ENCODE peak calls at places on chromosomes 12 and 14, in nine cellular contexts. S, H, P, V, L, X, F, R and G are unnamed samples.

GRCh38 chr12:122208073-122208820 is 4.7 kb downstream of the B3GNT4 start:
- DNase-seq in S (no peak), H (no peak), P (no peak), V (no peak), L (no peak), X (peak), F (peak), R (no peak), G (no peak)

GRCh38 chr12:6852651-6853354 is 853 bp downstream of the USP5 start:
- DNase-seq in S (peak), H (no peak), P (peak), V (peak), L (peak), X (no peak), F (no peak), R (no peak), G (peak)

GRCh38 chr12:57037264-57037663 is 12.7 kb downstream of the MYO1A start:
- DNase-seq in S (no peak), H (no peak), P (no peak), V (no peak), L (no peak), X (no peak), F (no peak), R (no peak), G (peak)

GRCh38 chr14:23185046-23185445 is 1.6 kb upstream of the SLC7A8 start:
- DNase-seq in S (no peak), H (no peak), P (no peak), V (no peak), L (peak), X (no peak), F (no peak), R (no peak), G (no peak)

GRCh38 chr14:21997300-21997699 is 323.7 kb upstream of the OR4E1 start:
- DNase-seq in S (no peak), H (no peak), P (no peak), V (no peak), L (peak), X (no peak), F (no peak), R (no peak), G (no peak)

GRCh38 chr12:56307221-56307965 is 7.3 kb upstream of the CS start:
- DNase-seq in S (no peak), H (no peak), P (no peak), V (no peak), L (no peak), X (no peak), F (no peak), R (no peak), G (no peak)

GRCh38 chr12:22684526-22685118 is 59.7 kb downstream of the ETNK1 start:
- DNase-seq in S (no peak), H (no peak), P (no peak), V (no peak), L (peak), X (no peak), F (no peak), R (no peak), G (no peak)

GRCh38 chr14:59398841-59399240 is 66.3 kb downstream of the GPR135 start:
- DNase-seq in S (no peak), H (no peak), P (no peak), V (no peak), L (no peak), X (no peak), F (no peak), R (no peak), G (no peak)

GRCh38 chr12:58095002-58095401 is 153.6 kb downstream of the ATP23 start:
- DNase-seq in S (no peak), H (no peak), P (no peak), V (no peak), L (no peak), X (no peak), F (no peak), R (no peak), G (no peak)

GRCh38 chr12:126036348-126036747 is 971.1 kb downstream of the AACS start:
- DNase-seq in S (no peak), H (no peak), P (no peak), V (no peak), L (no peak), X (no peak), F (no peak), R (no peak), G (no peak)

GRCh38 chr14:99143793-99144192 is 128.2 kb downstream of the BCL11B start:
- DNase-seq in S (no peak), H (no peak), P (no peak), V (no peak), L (no peak), X (no peak), F (peak), R (no peak), G (peak)

GRCh38 chr14:102795060-102795925 is 18.0 kb downstream of the TRAF3 start:
- DNase-seq in S (peak), H (peak), P (no peak), V (peak), L (peak), X (peak), F (peak), R (peak), G (peak)

GRCh38 chr12:123064885-123065619 is 84.6 kb downstream of the ARL6IP4 start:
- DNase-seq in S (no peak), H (no peak), P (peak), V (no peak), L (no peak), X (peak), F (no peak), R (no peak), G (no peak)

GRCh38 chr12:82781288-82782078 is 94.8 kb downstream of the TMTC2 start:
- DNase-seq in S (no peak), H (no peak), P (no peak), V (no peak), L (no peak), X (no peak), F (no peak), R (no peak), G (no peak)

GRCh38 chr12:106841471-106842302 is 67.2 kb downstream of the RIC8B start:
- DNase-seq in S (peak), H (peak), P (no peak), V (peak), L (peak), X (no peak), F (no peak), R (peak), G (no peak)

GRCh38 chr14:49755378-49755777 is 12.6 kb upstream of the KLHDC2 start:
- DNase-seq in S (no peak), H (no peak), P (no peak), V (no peak), L (no peak), X (no peak), F (no peak), R (no peak), G (no peak)

GRCh38 chr12:113030875-113031525 is 25.5 kb upstream of the DTX1 start:
- DNase-seq in S (peak), H (peak), P (no peak), V (peak), L (peak), X (no peak), F (no peak), R (peak), G (no peak)

GRCh38 chr12:98744692-98745091 is 99.6 kb downstream of the APAF1 start:
- DNase-seq in S (no peak), H (no peak), P (no peak), V (peak), L (no peak), X (no peak), F (no peak), R (no peak), G (no peak)

GRCh38 chr12:1542599-1542998 is 51.8 kb downstream of the FBXL14 start:
- DNase-seq in S (no peak), H (no peak), P (no peak), V (no peak), L (no peak), X (no peak), F (no peak), R (no peak), G (no peak)

GRCh38 chr14:47966411-47966810 is 291.0 kb upstream of the MDGA2 start:
- DNase-seq in S (no peak), H (no peak), P (no peak), V (no peak), L (no peak), X (no peak), F (no peak), R (no peak), G (no peak)

GRCh38 chr12:66679441-66680069 is 679 bp upstream of the GRIP1 start:
- DNase-seq in S (no peak), H (no peak), P (no peak), V (no peak), L (no peak), X (no peak), F (no peak), R (no peak), G (no peak)

GRCh38 chr12:29889737-29890136 is 106.0 kb upstream of the TMTC1 start:
- DNase-seq in S (no peak), H (peak), P (no peak), V (peak), L (peak), X (no peak), F (no peak), R (no peak), G (peak)

GRCh38 chr12:1099158-1099557 is 108.1 kb downstream of the ERC1 start:
- DNase-seq in S (no peak), H (no peak), P (no peak), V (no peak), L (no peak), X (no peak), F (no peak), R (no peak), G (no peak)

GRCh38 chr12:50013361-50014147 is 11.7 kb downstream of the RACGAP1 start:
- DNase-seq in S (no peak), H (no peak), P (no peak), V (no peak), L (no peak), X (no peak), F (no peak), R (no peak), G (no peak)

GRCh38 chr12:49609875-49610154 is 4.4 kb upstream of the FAM186B start:
- DNase-seq in S (no peak), H (no peak), P (no peak), V (no peak), L (peak), X (no peak), F (no peak), R (no peak), G (no peak)

GRCh38 chr12:41983394-41983793 is 161.3 kb downstream of the GXYLT1 start:
- DNase-seq in S (no peak), H (no peak), P (no peak), V (no peak), L (no peak), X (no peak), F (no peak), R (no peak), G (no peak)

GRCh38 chr12:21551811-21552469 is 25.8 kb downstream of the SPX start:
- DNase-seq in S (no peak), H (no peak), P (no peak), V (no peak), L (no peak), X (no peak), F (no peak), R (no peak), G (no peak)

GRCh38 chr12:39807043-39807442 is 187.4 kb upstream of the ABCD2 start:
- DNase-seq in S (peak), H (no peak), P (no peak), V (no peak), L (no peak), X (no peak), F (no peak), R (no peak), G (no peak)

GRCh38 chr12:28175098-28175589 is 15.1 kb upstream of the CCDC91 start:
- DNase-seq in S (no peak), H (no peak), P (no peak), V (no peak), L (no peak), X (no peak), F (no peak), R (no peak), G (no peak)

GRCh38 chr12:28966049-28966778 is 182.9 kb upstream of the FAR2 start:
- DNase-seq in S (no peak), H (peak), P (no peak), V (peak), L (peak), X (no peak), F (no peak), R (peak), G (peak)

GRCh38 chr12:50828121-50828520 is 14.6 kb upstream of the TMPRSS12 start:
- DNase-seq in S (no peak), H (no peak), P (no peak), V (no peak), L (no peak), X (no peak), F (no peak), R (no peak), G (no peak)

GRCh38 chr12:103841690-103842584 is 903 bp upstream of the NT5DC3 start:
- DNase-seq in S (peak), H (no peak), P (peak), V (peak), L (peak), X (peak), F (peak), R (peak), G (peak)
- TF ChIP-seq POLR2A in S (peak), H (no peak), P (no peak), V (no peak), L (no peak), X (no peak), F (no peak), R (no peak), G (no peak)

DNA sequence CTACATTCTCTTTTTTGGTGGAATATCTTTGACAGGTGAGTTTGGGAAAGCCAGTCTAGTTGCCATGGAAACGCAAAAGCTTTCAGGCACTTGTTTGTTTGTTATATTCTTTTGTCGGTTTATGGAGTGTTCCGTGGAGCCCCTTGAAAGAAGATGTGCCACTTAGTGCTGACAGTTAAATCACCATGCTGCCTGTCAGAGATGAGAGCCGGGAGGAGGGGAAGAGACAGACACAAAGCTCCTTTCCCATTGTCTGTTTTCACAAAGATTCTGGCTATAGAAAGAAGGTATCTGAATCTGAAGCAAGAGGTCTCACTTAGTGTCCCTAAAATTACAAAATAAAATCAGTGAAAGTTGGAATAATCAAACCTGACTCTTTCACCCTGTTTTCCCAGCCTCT is 170.8 kb downstream of the SNAPC1 start:
- DNase-seq in S (no peak), H (no peak), P (no peak), V (no peak), L (no peak), X (no peak), F (no peak), R (no peak), G (no peak)
- TF ChIP-seq POLR2A in S (no peak), H (no peak), P (no peak), V (no peak), L (no peak), X (no peak), F (no peak), R (no peak), G (no peak)

GRCh38 chr14:35287481-35288013 is 4.6 kb upstream of the PSMA6 start:
- DNase-seq in S (no peak), H (no peak), P (no peak), V (no peak), L (no peak), X (no peak), F (no peak), R (peak), G (no peak)

GRCh38 chr14:35285991-35286564 is 6.1 kb upstream of the PSMA6 start:
- DNase-seq in S (no peak), H (no peak), P (no peak), V (no peak), L (no peak), X (no peak), F (no peak), R (no peak), G (no peak)

GRCh38 chr14:35286707-35287106 is 5.5 kb upstream of the PSMA6 start:
- DNase-seq in S (no peak), H (no peak), P (no peak), V (no peak), L (no peak), X (no peak), F (no peak), R (no peak), G (no peak)

GRCh38 chr14:35289623-35290022 is 2.6 kb upstream of the PSMA6 start:
- DNase-seq in S (no peak), H (no peak), P (no peak), V (no peak), L (no peak), X (no peak), F (no peak), R (no peak), G (no peak)

GRCh38 chr14:35285168-35285990 is 6.8 kb upstream of the PSMA6 start:
- DNase-seq in S (no peak), H (no peak), P (no peak), V (no peak), L (peak), X (no peak), F (no peak), R (no peak), G (no peak)
- TF ChIP-seq POLR2A in S (no peak), H (no peak), P (no peak), V (no peak), L (no peak), X (no peak), F (no peak), R (no peak), G (no peak)

GRCh38 chr14:105475916-105476845 is 1.6 kb downstream of the CRIP2 start:
- DNase-seq in S (no peak), H (no peak), P (peak), V (no peak), L (peak), X (peak), F (peak), R (peak), G (no peak)

GRCh38 chr14:105473033-105473676 is 1.5 kb upstream of the CRIP2 start:
- DNase-seq in S (no peak), H (no peak), P (no peak), V (no peak), L (no peak), X (peak), F (no peak), R (peak), G (no peak)

GRCh38 chr14:105473677-105474477 is 744 bp upstream of the CRIP2 start:
- DNase-seq in S (peak), H (peak), P (peak), V (peak), L (peak), X (peak), F (peak), R (peak), G (peak)

GRCh38 chr14:105475269-105475915 is 771 bp downstream of the CRIP2 start:
- DNase-seq in S (no peak), H (no peak), P (no peak), V (no peak), L (peak), X (peak), F (peak), R (no peak), G (no peak)

DNA sequence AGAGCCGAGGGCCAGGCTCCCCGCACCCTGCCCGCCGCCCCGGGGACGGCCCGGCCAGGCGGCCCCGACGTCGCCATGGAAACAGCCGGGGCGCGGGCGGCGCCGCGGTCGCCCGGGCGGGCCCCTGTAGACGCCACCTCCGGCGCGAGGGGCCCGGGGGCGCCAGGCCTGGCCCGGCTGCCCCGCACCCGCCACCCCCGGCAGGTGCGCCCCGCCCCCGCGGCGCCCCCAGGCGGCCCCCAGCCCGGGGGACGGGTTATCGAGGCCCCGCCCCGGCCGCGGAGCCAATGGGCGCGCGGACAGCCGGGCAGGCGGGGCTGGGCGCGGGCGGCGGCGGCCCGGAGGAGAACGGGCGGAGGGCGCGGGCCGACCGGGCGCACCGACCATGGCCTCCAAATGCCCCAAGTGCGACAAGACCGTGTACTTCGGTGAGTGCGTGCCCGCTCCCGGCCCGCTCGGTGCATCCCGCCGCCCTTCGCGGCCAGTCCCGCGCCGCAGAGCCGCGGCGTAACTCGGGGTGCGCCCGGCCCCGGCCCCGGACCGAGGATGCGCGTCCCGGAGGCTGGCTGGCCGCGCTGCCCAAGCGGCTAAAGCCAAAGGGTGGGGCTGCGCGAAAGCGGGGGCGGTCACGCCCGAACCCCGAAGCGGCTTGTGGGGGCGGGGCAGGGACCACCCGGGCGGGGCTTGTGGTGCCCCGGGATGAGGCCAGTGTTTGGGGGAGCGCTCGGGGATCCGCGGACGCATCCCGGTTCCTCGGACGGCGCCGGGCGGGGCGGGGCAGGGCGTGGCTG is at the start of gene CRIP2:
- DNase-seq in S (peak), H (no peak), P (no peak), V (no peak), L (peak), X (peak), F (no peak), R (no peak), G (no peak)
- TF ChIP-seq POLR2A in S (peak), H (no peak), P (no peak), V (no peak), L (no peak), X (no peak), F (no peak), R (no peak), G (no peak)

GRCh38 chr12:16346931-16347330 is 514 bp upstream of the MGST1 start:
- DNase-seq in S (peak), H (no peak), P (no peak), V (no peak), L (no peak), X (no peak), F (no peak), R (no peak), G (no peak)
- TF ChIP-seq POLR2A in S (no peak), H (no peak), P (no peak), V (no peak), L (no peak), X (no peak), F (no peak), R (no peak), G (no peak)

GRCh38 chr12:110281549-110282342 is 699 bp downstream of the ATP2A2 start:
- DNase-seq in S (peak), H (peak), P (peak), V (peak), L (peak), X (peak), F (peak), R (peak), G (peak)
- TF ChIP-seq POLR2A in S (peak), H (no peak), P (no peak), V (no peak), L (no peak), X (no peak), F (no peak), R (no peak), G (no peak)